ENCODE peak calls at places on chromosome 4, in nine cellular contexts. I, Q, Y, W, C, S, U, R and N are unnamed samples.

GRCh38 chr4:62457356-62457755 is 1257.2 kb downstream of the ADGRL3 start:
- DNase-seq in I (no peak), Q (no peak), Y (no peak), W (no peak), C (no peak), S (no peak), U (no peak), R (no peak), N (no peak)

GRCh38 chr4:10097906-10098769 is 18.5 kb downstream of the WDR1 start:
- DNase-seq in I (no peak), Q (no peak), Y (no peak), W (no peak), C (no peak), S (no peak), U (no peak), R (no peak), N (no peak)

GRCh38 chr4:174516345-174516744 is 5.9 kb downstream of the HPGD start:
- DNase-seq in I (no peak), Q (no peak), Y (no peak), W (no peak), C (no peak), S (no peak), U (no peak), R (no peak), N (no peak)

GRCh38 chr4:127509155-127509554 is 123.6 kb upstream of the INTU start:
- DNase-seq in I (no peak), Q (no peak), Y (peak; percentile 68), W (peak; percentile 84), C (no peak), S (no peak), U (no peak), R (no peak), N (peak; percentile 45)

GRCh38 chr4:1856920-1857699 is 1.2 kb upstream of the LETM1 start:
- DNase-seq in I (no peak), Q (no peak), Y (peak; percentile 27), W (no peak), C (no peak), S (no peak), U (no peak), R (no peak), N (no peak)

GRCh38 chr4:139027771-139028170 is 12.2 kb downstream of the NOCT start:
- DNase-seq in I (no peak), Q (no peak), Y (no peak), W (peak; percentile 70), C (no peak), S (no peak), U (no peak), R (no peak), N (no peak)

GRCh38 chr4:124199755-124200154 is 512.8 kb downstream of the ANKRD50 start:
- DNase-seq in I (no peak), Q (no peak), Y (peak; percentile 61), W (peak; percentile 66), C (no peak), S (no peak), U (no peak), R (no peak), N (peak; percentile 83)

GRCh38 chr4:29151584-29151983 is 1568.6 kb upstream of the PCDH7 start:
- DNase-seq in I (no peak), Q (no peak), Y (peak; percentile 7), W (peak; percentile 52), C (no peak), S (no peak), U (no peak), R (no peak), N (no peak)

GRCh38 chr4:30716671-30717207 is 3.4 kb upstream of the PCDH7 start:
- DNase-seq in I (no peak), Q (no peak), Y (peak; percentile 38), W (no peak), C (no peak), S (peak; percentile 15), U (no peak), R (peak; percentile 12), N (peak; percentile 39)

GRCh38 chr4:154566639-154567204 is 3.9 kb downstream of the FGB start:
- DNase-seq in I (no peak), Q (no peak), Y (no peak), W (peak; percentile 35), C (no peak), S (no peak), U (no peak), R (no peak), N (peak; percentile 15)

DNA sequence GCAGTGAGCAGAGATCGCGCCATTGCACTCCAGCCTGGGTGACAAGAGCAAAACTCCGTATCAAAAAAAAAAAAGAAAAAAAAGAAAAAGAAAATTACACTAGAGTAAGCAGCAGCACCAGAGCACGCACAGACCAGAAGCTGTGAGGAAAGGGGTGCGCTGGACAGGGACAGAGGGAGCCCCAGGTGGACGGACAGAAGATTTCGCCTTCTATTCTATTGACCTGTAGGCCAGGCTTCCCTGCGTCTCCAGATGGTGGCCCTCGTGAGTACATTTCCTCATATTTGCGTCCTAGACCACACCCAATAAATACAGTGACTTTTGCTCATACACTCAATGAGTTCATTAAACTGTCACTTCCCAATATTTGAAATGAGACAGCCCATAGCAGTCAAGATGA is 19.1 kb downstream of the MTNR1A start:
- DNase-seq in I (no peak), Q (no peak), Y (no peak), W (no peak), C (no peak), S (no peak), U (no peak), R (no peak), N (no peak)
- TF ChIP-seq CTCF in I (no peak), Q (no peak), Y (no peak), W (no peak), C (no peak), S (no peak), U (no peak), R (no peak), N (no peak)

GRCh38 chr4:137363496-137363895 is 168.8 kb downstream of the PCDH18 start:
- DNase-seq in I (no peak), Q (no peak), Y (no peak), W (no peak), C (no peak), S (no peak), U (no peak), R (no peak), N (no peak)

GRCh38 chr4:137361756-137362470 is 170.4 kb downstream of the PCDH18 start:
- DNase-seq in I (no peak), Q (no peak), Y (peak; percentile 23), W (peak; percentile 32), C (no peak), S (no peak), U (no peak), R (no peak), N (peak; percentile 30)

GRCh38 chr4:137360701-137361213 is 171.5 kb downstream of the PCDH18 start:
- DNase-seq in I (no peak), Q (no peak), Y (no peak), W (no peak), C (no peak), S (no peak), U (no peak), R (no peak), N (no peak)

DNA sequence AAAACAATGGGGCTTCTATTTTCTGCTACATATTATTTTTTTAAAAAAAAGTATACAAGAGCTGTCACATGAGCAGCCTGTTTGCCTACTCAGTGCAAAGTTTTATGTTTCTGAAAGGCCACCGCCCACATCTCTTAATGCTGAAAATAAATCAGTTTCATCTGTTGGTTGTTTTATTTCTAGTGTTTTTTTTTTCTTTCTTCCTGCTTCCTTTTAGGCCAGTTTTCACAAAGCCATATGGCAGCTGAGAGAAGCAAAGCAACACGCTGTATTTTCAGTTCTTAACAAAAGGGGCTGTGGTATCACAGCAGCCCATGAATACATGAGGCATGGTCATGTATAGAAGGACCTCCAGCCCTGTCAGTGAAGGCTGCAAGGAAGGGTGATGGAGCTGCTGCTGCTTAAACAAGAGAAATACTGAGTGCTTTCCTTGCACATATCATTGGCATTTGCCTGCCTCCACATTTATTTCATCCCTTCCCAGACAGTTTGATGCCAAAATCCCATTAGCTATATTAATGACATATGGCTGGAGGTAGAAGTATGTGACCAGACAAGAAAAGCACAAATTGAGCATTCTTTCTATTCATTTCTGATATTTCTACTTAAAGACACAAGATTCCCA is 172.5 kb downstream of the PCDH18 start:
- DNase-seq in I (no peak), Q (no peak), Y (peak; percentile 70), W (peak; percentile 35), C (no peak), S (no peak), U (no peak), R (no peak), N (peak; percentile 14)
- H3K4me3 ChIP-seq in I (no peak overlapping the region), Q (no peak overlapping the region), Y (no peak overlapping the region), W (no peak overlapping the region), C (no peak overlapping the region), S (no peak overlapping the region), U (no peak overlapping the region), R (no peak overlapping the region), N (no peak overlapping the region)

GRCh38 chr4:147862043-147862692 is 130.3 kb downstream of the ARHGAP10 start:
- DNase-seq in I (no peak), Q (no peak), Y (no peak), W (no peak), C (no peak), S (no peak), U (no peak), R (no peak), N (no peak)

GRCh38 chr4:147860960-147861359 is 129.1 kb downstream of the ARHGAP10 start:
- DNase-seq in I (no peak), Q (no peak), Y (no peak), W (no peak), C (peak; percentile 57), S (no peak), U (no peak), R (no peak), N (no peak)

GRCh38 chr4:147863808-147864472 is 132.1 kb downstream of the ARHGAP10 start:
- DNase-seq in I (no peak), Q (no peak), Y (peak; percentile 29), W (peak; percentile 44), C (peak; percentile 46), S (no peak), U (no peak), R (no peak), N (no peak)

GRCh38 chr4:147864591-147864990 is 132.7 kb downstream of the ARHGAP10 start:
- DNase-seq in I (no peak), Q (no peak), Y (peak; percentile 55), W (peak; percentile 24), C (no peak), S (no peak), U (no peak), R (no peak), N (no peak)

DNA sequence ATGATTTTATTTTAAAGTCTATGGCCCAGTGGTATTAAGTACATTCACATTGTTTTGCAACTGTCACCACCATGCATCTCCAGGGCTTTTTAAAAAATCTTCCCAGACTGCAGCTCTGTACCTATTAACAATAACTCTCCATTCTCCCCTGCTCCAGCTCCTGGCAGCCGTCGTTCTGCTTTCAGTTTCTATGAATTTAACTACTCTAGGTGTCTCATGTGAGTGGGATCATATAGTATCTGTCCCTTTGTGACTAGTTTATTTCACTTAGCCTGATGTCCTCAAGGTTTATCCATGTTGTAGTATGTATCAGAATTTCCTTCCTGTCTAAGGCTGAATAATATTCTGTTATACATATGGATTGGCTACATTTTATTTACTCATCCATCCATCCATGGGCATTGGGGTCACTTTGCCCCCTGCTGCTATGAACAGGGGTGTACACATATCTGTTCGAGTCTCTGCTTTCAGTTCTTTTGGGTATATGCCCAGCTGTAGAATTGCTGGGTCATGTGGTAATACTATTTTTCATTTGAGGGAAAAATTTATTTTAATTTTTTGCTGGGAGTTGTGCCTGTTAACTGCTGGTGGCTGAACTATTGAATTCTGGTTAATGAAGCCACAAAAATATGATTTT is 131.3 kb downstream of the ARHGAP10 start:
- DNase-seq in I (no peak), Q (no peak), Y (peak; percentile 57), W (no peak), C (no peak), S (no peak), U (no peak), R (no peak), N (no peak)
- TF ChIP-seq CTCF in I (no peak), Q (no peak), Y (peak; percentile 38), W (peak; percentile 14), C (no peak), S (peak; percentile 24), U (no peak), R (no peak), N (peak; percentile 2)

GRCh38 chr4:4852591-4853362 is 6.7 kb upstream of the MSX1 start:
- DNase-seq in I (no peak), Q (no peak), Y (peak; percentile 85), W (peak; percentile 76), C (peak; percentile 68), S (peak; percentile 76), U (no peak), R (no peak), N (peak; percentile 67)
- H3K4me3 ChIP-seq in I (no peak overlapping the region), Q (peak overlapping the region; percentile 43), Y (peak overlapping the region; percentile 52), W (peak overlapping the region; percentile 0), C (peak overlapping the region; percentile 39), S (peak overlapping the region; percentile 34), U (peak overlapping the region; percentile 24), R (no peak overlapping the region), N (peak overlapping the region; percentile 25)